ENCODE peak calls at places on chromosomes 3 and 15, in six cellular contexts. One of them, this sample, is unnamed.

GRCh38 chr3:72728329-72728889 is 119.8 kb downstream of the SHQ1 start:
- DNase-seq in HCT116: no peak
- DNase-seq in H9: no peak
- DNase-seq in fibroblast of lung: no peak
- DNase-seq in endothelial cell of umbilical vein: no peak
- DNase-seq in mammary epithelial cell: no peak
- DNase-seq in this sample: no peak

GRCh38 chr15:66389098-66389858 is 2.6 kb downstream of the MAP2K1 start:
- DNase-seq in HCT116: no peak
- DNase-seq in H9: no peak
- DNase-seq in fibroblast of lung: no peak
- DNase-seq in endothelial cell of umbilical vein: no peak
- DNase-seq in mammary epithelial cell: peak
- DNase-seq in this sample: no peak

GRCh38 chr15:79028411-79028964 is 62.1 kb downstream of the RASGRF1 start:
- DNase-seq in HCT116: peak
- DNase-seq in H9: peak
- DNase-seq in fibroblast of lung: peak
- DNase-seq in endothelial cell of umbilical vein: peak
- DNase-seq in mammary epithelial cell: peak
- DNase-seq in this sample: no peak

GRCh38 chr3:26622634-26623408 is at the start of gene LRRC3B:
- DNase-seq in HCT116: no peak
- DNase-seq in H9: peak
- DNase-seq in fibroblast of lung: no peak
- DNase-seq in endothelial cell of umbilical vein: no peak
- DNase-seq in mammary epithelial cell: no peak
- DNase-seq in this sample: no peak

GRCh38 chr3:51350751-51351150 is 34.3 kb upstream of the MANF start:
- DNase-seq in HCT116: no peak
- DNase-seq in H9: no peak
- DNase-seq in fibroblast of lung: no peak
- DNase-seq in endothelial cell of umbilical vein: no peak
- DNase-seq in mammary epithelial cell: no peak
- DNase-seq in this sample: no peak

GRCh38 chr3:150762662-150763121 is 277 bp downstream of the SIAH2 start:
- DNase-seq in HCT116: no peak
- DNase-seq in H9: peak
- DNase-seq in fibroblast of lung: no peak
- DNase-seq in endothelial cell of umbilical vein: no peak
- DNase-seq in mammary epithelial cell: no peak
- DNase-seq in this sample: no peak

GRCh38 chr3:44506556-44506955 is 29.1 kb upstream of the ZNF445 start:
- DNase-seq in HCT116: no peak
- DNase-seq in H9: no peak
- DNase-seq in fibroblast of lung: no peak
- DNase-seq in endothelial cell of umbilical vein: no peak
- DNase-seq in mammary epithelial cell: no peak
- DNase-seq in this sample: no peak

GRCh38 chr3:65856907-65857306 is 181.8 kb downstream of the MAGI1 start:
- DNase-seq in HCT116: no peak
- DNase-seq in H9: no peak
- DNase-seq in fibroblast of lung: no peak
- DNase-seq in endothelial cell of umbilical vein: peak
- DNase-seq in mammary epithelial cell: no peak
- DNase-seq in this sample: no peak

GRCh38 chr15:80906159-80906775 is 83.4 kb downstream of the MESD start:
- DNase-seq in HCT116: peak
- DNase-seq in H9: no peak
- DNase-seq in fibroblast of lung: peak
- DNase-seq in endothelial cell of umbilical vein: no peak
- DNase-seq in mammary epithelial cell: no peak
- DNase-seq in this sample: no peak

GRCh38 chr3:197125601-197126000 is 96.0 kb upstream of the MELTF start:
- DNase-seq in HCT116: no peak
- DNase-seq in H9: no peak
- DNase-seq in fibroblast of lung: peak
- DNase-seq in endothelial cell of umbilical vein: no peak
- DNase-seq in mammary epithelial cell: peak
- DNase-seq in this sample: no peak

GRCh38 chr3:29494305-29495036 is 213.6 kb downstream of the RBMS3 start:
- DNase-seq in HCT116: no peak
- DNase-seq in H9: no peak
- DNase-seq in fibroblast of lung: peak
- DNase-seq in endothelial cell of umbilical vein: peak
- DNase-seq in mammary epithelial cell: no peak
- DNase-seq in this sample: no peak

GRCh38 chr3:188349963-188350332 is 196.0 kb downstream of the LPP start:
- DNase-seq in HCT116: no peak
- DNase-seq in H9: no peak
- DNase-seq in fibroblast of lung: no peak
- DNase-seq in endothelial cell of umbilical vein: no peak
- DNase-seq in mammary epithelial cell: peak
- DNase-seq in this sample: no peak

GRCh38 chr3:188348445-188349244 is 194.7 kb downstream of the LPP start:
- DNase-seq in HCT116: peak
- DNase-seq in H9: no peak
- DNase-seq in fibroblast of lung: peak
- DNase-seq in endothelial cell of umbilical vein: peak
- DNase-seq in mammary epithelial cell: peak
- DNase-seq in this sample: peak

GRCh38 chr3:188350956-188351355 is 197.0 kb downstream of the LPP start:
- DNase-seq in HCT116: no peak
- DNase-seq in H9: no peak
- DNase-seq in fibroblast of lung: no peak
- DNase-seq in endothelial cell of umbilical vein: no peak
- DNase-seq in mammary epithelial cell: no peak
- DNase-seq in this sample: no peak

GRCh38 chr3:188351648-188352047 is 197.7 kb downstream of the LPP start:
- DNase-seq in HCT116: no peak
- DNase-seq in H9: no peak
- DNase-seq in fibroblast of lung: no peak
- DNase-seq in endothelial cell of umbilical vein: no peak
- DNase-seq in mammary epithelial cell: no peak
- DNase-seq in this sample: no peak

GRCh38 chr3:188349276-188349962 is 195.5 kb downstream of the LPP start:
- DNase-seq in HCT116: peak
- DNase-seq in H9: peak
- DNase-seq in fibroblast of lung: peak
- DNase-seq in endothelial cell of umbilical vein: no peak
- DNase-seq in mammary epithelial cell: peak
- DNase-seq in this sample: no peak
- H3K9ac ChIP-seq in HCT116: no peak
- H3K9ac ChIP-seq in H9: no peak
- H3K9ac ChIP-seq in fibroblast of lung: no peak
- H3K9ac ChIP-seq in endothelial cell of umbilical vein: no peak
- H3K9ac ChIP-seq in mammary epithelial cell: no peak
- H3K9ac ChIP-seq in this sample: no peak

GRCh38 chr15:64810499-64811326 is 14.7 kb downstream of the PIF1 start:
- DNase-seq in HCT116: no peak
- DNase-seq in H9: peak
- DNase-seq in fibroblast of lung: no peak
- DNase-seq in endothelial cell of umbilical vein: no peak
- DNase-seq in mammary epithelial cell: no peak
- DNase-seq in this sample: no peak
- H3K9ac ChIP-seq in HCT116: no peak
- H3K9ac ChIP-seq in H9: peak
- H3K9ac ChIP-seq in fibroblast of lung: no peak
- H3K9ac ChIP-seq in endothelial cell of umbilical vein: no peak
- H3K9ac ChIP-seq in mammary epithelial cell: no peak
- H3K9ac ChIP-seq in this sample: no peak

GRCh38 chr3:138775254-138775595 is 59.5 kb downstream of the PIK3CB start:
- DNase-seq in HCT116: no peak
- DNase-seq in H9: no peak
- DNase-seq in fibroblast of lung: no peak
- DNase-seq in endothelial cell of umbilical vein: no peak
- DNase-seq in mammary epithelial cell: peak
- DNase-seq in this sample: no peak
- H3K9ac ChIP-seq in HCT116: peak
- H3K9ac ChIP-seq in H9: no peak
- H3K9ac ChIP-seq in fibroblast of lung: no peak
- H3K9ac ChIP-seq in endothelial cell of umbilical vein: peak
- H3K9ac ChIP-seq in mammary epithelial cell: peak
- H3K9ac ChIP-seq in this sample: no peak

DNA sequence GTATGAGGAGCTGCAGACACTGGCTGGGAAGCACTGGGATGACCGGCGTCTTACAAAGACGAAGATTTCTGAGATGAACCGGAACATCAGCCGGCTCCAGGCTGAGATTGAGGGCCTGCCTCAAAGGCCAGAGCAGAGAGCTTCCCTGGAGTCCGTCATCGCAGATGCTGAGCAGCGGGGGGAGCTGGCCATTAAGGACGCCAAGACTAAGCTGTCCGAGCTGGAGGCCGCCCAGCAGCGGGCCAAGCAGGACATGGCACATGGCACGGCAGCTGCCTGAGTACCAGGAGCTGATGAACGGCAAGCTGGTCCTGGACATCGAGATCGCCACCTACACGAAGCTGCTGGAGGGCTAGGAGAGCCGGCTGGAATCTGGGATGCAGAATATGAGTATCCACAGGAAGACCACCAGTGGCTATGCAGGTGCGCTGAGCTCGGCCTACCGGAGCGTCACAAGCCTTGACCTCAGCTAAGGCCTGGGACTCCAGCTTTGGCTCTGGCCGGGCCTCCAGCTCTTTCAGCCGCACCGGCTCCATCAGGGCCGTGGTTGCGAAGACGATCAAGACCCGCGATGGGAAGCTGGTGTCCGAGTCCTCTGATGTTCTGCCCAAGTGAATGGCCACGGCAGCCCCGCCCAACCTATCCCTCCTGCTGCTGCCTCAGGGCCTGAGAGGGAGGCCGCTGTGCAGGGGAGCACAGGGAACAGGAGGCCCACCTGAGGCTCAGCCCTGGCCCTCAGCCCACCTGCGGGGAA is 9.2 kb upstream of the SHC4 start:
- DNase-seq in HCT116: no peak
- DNase-seq in H9: no peak
- DNase-seq in fibroblast of lung: no peak
- DNase-seq in endothelial cell of umbilical vein: no peak
- DNase-seq in mammary epithelial cell: no peak
- DNase-seq in this sample: no peak
- H3K9ac ChIP-seq in HCT116: no peak
- H3K9ac ChIP-seq in H9: no peak
- H3K9ac ChIP-seq in fibroblast of lung: no peak
- H3K9ac ChIP-seq in endothelial cell of umbilical vein: no peak
- H3K9ac ChIP-seq in mammary epithelial cell: no peak
- H3K9ac ChIP-seq in this sample: no peak

DNA sequence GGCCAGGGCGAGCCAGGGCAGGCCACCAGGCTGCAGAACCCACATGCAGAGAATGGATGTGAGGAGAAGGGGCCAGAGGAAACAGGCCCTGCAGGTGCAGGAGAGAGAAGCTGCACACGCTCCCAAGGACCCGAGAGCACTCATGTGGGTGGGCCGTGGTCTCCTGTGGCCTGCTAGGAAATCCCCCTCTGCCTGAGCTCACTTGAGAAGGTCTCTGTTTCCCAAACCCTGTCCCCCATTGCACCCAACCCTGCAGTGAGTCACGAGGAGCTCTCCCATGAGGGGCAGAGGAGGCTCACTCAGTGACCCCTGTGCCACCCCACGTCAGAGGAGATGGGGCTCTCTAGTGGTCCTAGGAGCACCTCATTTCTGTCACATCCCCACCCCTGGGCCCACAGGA is 111.1 kb downstream of the KLF13 start:
- DNase-seq in HCT116: no peak
- DNase-seq in H9: no peak
- DNase-seq in fibroblast of lung: no peak
- DNase-seq in endothelial cell of umbilical vein: no peak
- DNase-seq in mammary epithelial cell: no peak
- DNase-seq in this sample: no peak
- H3K9ac ChIP-seq in HCT116: no peak
- H3K9ac ChIP-seq in H9: no peak
- H3K9ac ChIP-seq in fibroblast of lung: no peak
- H3K9ac ChIP-seq in endothelial cell of umbilical vein: no peak
- H3K9ac ChIP-seq in mammary epithelial cell: no peak
- H3K9ac ChIP-seq in this sample: no peak

GRCh38 chr15:101176625-101177024 is 75.2 kb downstream of the CHSY1 start:
- DNase-seq in HCT116: no peak
- DNase-seq in H9: no peak
- DNase-seq in fibroblast of lung: peak
- DNase-seq in endothelial cell of umbilical vein: peak
- DNase-seq in mammary epithelial cell: peak
- DNase-seq in this sample: no peak

GRCh38 chr15:101173233-101174119 is 78.4 kb downstream of the CHSY1 start:
- DNase-seq in HCT116: no peak
- DNase-seq in H9: no peak
- DNase-seq in fibroblast of lung: no peak
- DNase-seq in endothelial cell of umbilical vein: no peak
- DNase-seq in mammary epithelial cell: no peak
- DNase-seq in this sample: no peak

GRCh38 chr15:101172421-101173097 is 79.3 kb downstream of the CHSY1 start:
- DNase-seq in HCT116: no peak
- DNase-seq in H9: no peak
- DNase-seq in fibroblast of lung: peak
- DNase-seq in endothelial cell of umbilical vein: no peak
- DNase-seq in mammary epithelial cell: no peak
- DNase-seq in this sample: no peak

GRCh38 chr15:101175396-101175795 is 76.5 kb downstream of the CHSY1 start:
- DNase-seq in HCT116: no peak
- DNase-seq in H9: no peak
- DNase-seq in fibroblast of lung: no peak
- DNase-seq in endothelial cell of umbilical vein: no peak
- DNase-seq in mammary epithelial cell: no peak
- DNase-seq in this sample: no peak

GRCh38 chr15:101174152-101174920 is 77.5 kb downstream of the CHSY1 start:
- DNase-seq in HCT116: no peak
- DNase-seq in H9: no peak
- DNase-seq in fibroblast of lung: no peak
- DNase-seq in endothelial cell of umbilical vein: no peak
- DNase-seq in mammary epithelial cell: no peak
- DNase-seq in this sample: no peak
- H3K9ac ChIP-seq in HCT116: no peak
- H3K9ac ChIP-seq in H9: no peak
- H3K9ac ChIP-seq in fibroblast of lung: no peak
- H3K9ac ChIP-seq in endothelial cell of umbilical vein: no peak
- H3K9ac ChIP-seq in mammary epithelial cell: no peak
- H3K9ac ChIP-seq in this sample: no peak

GRCh38 chr3:143955113-143955512 is 16.5 kb upstream of the DIPK2A start:
- DNase-seq in HCT116: no peak
- DNase-seq in H9: no peak
- DNase-seq in fibroblast of lung: no peak
- DNase-seq in endothelial cell of umbilical vein: no peak
- DNase-seq in mammary epithelial cell: no peak
- DNase-seq in this sample: no peak
- H3K9ac ChIP-seq in HCT116: no peak
- H3K9ac ChIP-seq in H9: no peak
- H3K9ac ChIP-seq in fibroblast of lung: no peak
- H3K9ac ChIP-seq in endothelial cell of umbilical vein: no peak
- H3K9ac ChIP-seq in mammary epithelial cell: no peak
- H3K9ac ChIP-seq in this sample: no peak